ENCODE peak calls at places on chromosomes 6 and 20, in six cellular contexts. D is mesendoderm, F is NCI-H1092 treated with DMSO at 0.1 percent for 48 hours, J is mucosa of gallbladder, I is Kasumi-1, W is fibroblast of lung. C is an unnamed sample.

GRCh38 chr6:46013639-46014038 is 2.0 kb downstream of the CLIC5 start:
- DNase-seq in D (peak), F (no peak), J (no peak), I (no peak), W (no peak), C (no peak)

GRCh38 chr20:63536241-63536977 is 767 bp downstream of the PTK6 start:
- DNase-seq in D (no peak), F (no peak), J (no peak), I (no peak), W (peak), C (peak)

GRCh38 chr6:36962874-36963273 is 8.3 kb downstream of the PI16 start:
- DNase-seq in D (peak), F (no peak), J (peak), I (peak), W (peak), C (peak)

GRCh38 chr6:10084276-10084993 is 330.4 kb downstream of the TFAP2A start:
- DNase-seq in D (peak), F (no peak), J (no peak), I (no peak), W (no peak), C (no peak)

GRCh38 chr20:57509665-57510237 is 15.2 kb downstream of the CTCFL start:
- DNase-seq in D (peak), F (no peak), J (no peak), I (peak), W (no peak), C (peak)

GRCh38 chr20:25309395-25310267 is 61.7 kb downstream of the PYGB start:
- DNase-seq in D (peak), F (no peak), J (peak), I (no peak), W (peak), C (peak)

GRCh38 chr6:70281923-70282902 is 20.7 kb downstream of the COL9A1 start:
- DNase-seq in D (peak), F (no peak), J (peak), I (no peak), W (no peak), C (no peak)

GRCh38 chr6:81171991-81172740 is 580.3 kb downstream of the TENT5A start:
- DNase-seq in D (peak), F (no peak), J (peak), I (no peak), W (peak), C (no peak)

GRCh38 chr20:819680-820327 is 13.7 kb upstream of the FAM110A start:
- DNase-seq in D (no peak), F (no peak), J (no peak), I (no peak), W (no peak), C (no peak)